ENCODE peak calls at places on chromosomes 16 and 17, in nine cellular contexts. X is aorta, A is right atrium auricular region, G is tibial nerve, J is left ventricle myocardium inferior, P is cardiac muscle cell, T is endothelial cell of umbilical vein, Z is stomach, D is body of pancreas. O is an unnamed sample. For H3K27me3, the result is how much of the 10 kb centered on the place peaks cover.

GRCh38 chr16:15466886-15467781 is 32.7 kb downstream of the BMERB1 start:
- DNase-seq in Z (no peak), P (no peak), T (no peak), J (no peak), X (no peak), G (no peak), A (no peak), D (no peak), O (no peak)

GRCh38 chr17:17028878-17029535 is 13.2 kb upstream of the MPRIP start:
- DNase-seq in G (no peak), Z (no peak), D (no peak), P (no peak), J (no peak), A (no peak), T (no peak), X (no peak), O (no peak)

GRCh38 chr16:88196471-88197400 is 186.0 kb upstream of the ZNF469 start:
- DNase-seq in P (no peak), T (no peak), G (no peak), Z (no peak), A (no peak), D (no peak), X (no peak), J (no peak), O (no peak)

GRCh38 chr17:78924481-78925151 is 571 bp downstream of the TIMP2 start:
- DNase-seq in P (peak), A (no peak), X (peak), G (no peak), Z (no peak), J (no peak), D (no peak), T (no peak), O (peak)

GRCh38 chr17:30824002-30824355 is 513 bp downstream of the CRLF3 start:
- DNase-seq in T (no peak), Z (no peak), J (no peak), D (peak), X (no peak), G (no peak), P (no peak), A (no peak), O (no peak)

GRCh38 chr16:89983550-89983949 is 35.0 kb downstream of the DEF8 start:
- DNase-seq in X (no peak), J (no peak), A (no peak), T (no peak), D (no peak), G (no peak), Z (no peak), P (no peak), O (no peak)

GRCh38 chr16:63289834-63290460 is 1253.7 kb upstream of the CDH8 start:
- DNase-seq in J (no peak), T (peak), P (peak), A (no peak), X (no peak), Z (peak), G (no peak), D (peak), O (peak)

GRCh38 chr17:82184761-82185160 is 27.9 kb downstream of the CCDC57 start:
- DNase-seq in G (no peak), P (no peak), J (no peak), D (no peak), A (no peak), T (no peak), X (no peak), Z (no peak), O (no peak)

GRCh38 chr17:65690626-65691310 is 129.3 kb upstream of the AXIN2 start:
- DNase-seq in J (no peak), D (no peak), G (no peak), P (no peak), X (no peak), Z (no peak), A (no peak), T (no peak), O (no peak)

GRCh38 chr17:42378597-42379594 is 9.3 kb downstream of the STAT3 start:
- DNase-seq in A (no peak), G (no peak), J (no peak), P (no peak), D (no peak), X (no peak), T (peak), Z (no peak), O (no peak)

GRCh38 chr16:12681653-12682052 is 122.0 kb downstream of the CPPED1 start:
- DNase-seq in A (no peak), G (no peak), T (no peak), D (no peak), Z (no peak), X (no peak), J (peak), P (no peak), O (no peak)

GRCh38 chr17:34616148-34616547 is 36.8 kb downstream of the TMEM132E start:
- DNase-seq in T (no peak), G (no peak), X (no peak), A (no peak), D (no peak), J (no peak), P (peak), Z (no peak), O (no peak)

GRCh38 chr16:11032000-11032921 is 87.9 kb downstream of the CLEC16A start:
- DNase-seq in T (no peak), G (no peak), A (no peak), D (no peak), J (no peak), P (no peak), Z (peak), X (no peak), O (no peak)

GRCh38 chr16:79093554-79093967 is 507.0 kb downstream of the MAF start:
- DNase-seq in Z (no peak), X (peak), D (peak), G (no peak), J (no peak), P (no peak), T (no peak), A (no peak), O (no peak)

GRCh38 chr17:69503711-69504110 is 89.2 kb downstream of the MAP2K6 start:
- DNase-seq in J (no peak), G (no peak), P (no peak), D (no peak), X (no peak), T (no peak), A (no peak), Z (no peak), O (no peak)

GRCh38 chr17:65035704-65036103 is 20.8 kb downstream of the GNA13 start:
- DNase-seq in J (no peak), A (no peak), Z (no peak), D (no peak), G (no peak), X (no peak), P (no peak), T (no peak), O (no peak)

GRCh38 chr17:40093580-40094201 is 6.7 kb downstream of the NR1D1 start:
- DNase-seq in J (no peak), Z (no peak), A (no peak), D (no peak), X (no peak), T (no peak), G (no peak), P (no peak), O (peak)

GRCh38 chr16:1981972-1982574 is 804 bp upstream of the NOXO1 start:
- DNase-seq in P (no peak), D (peak), G (no peak), T (no peak), X (no peak), A (no peak), J (no peak), Z (no peak), O (no peak)

GRCh38 chr16:88606146-88606757 is 32.1 kb upstream of the IL17C start:
- DNase-seq in G (no peak), J (no peak), X (no peak), Z (no peak), A (no peak), T (no peak), P (no peak), D (no peak), O (peak)

GRCh38 chr16:31213342-31213741 is 577 bp upstream of the TRIM72 start:
- DNase-seq in G (no peak), T (no peak), P (no peak), X (no peak), J (no peak), D (no peak), A (no peak), Z (no peak), O (no peak)
- H3K27me3 ChIP-seq in G (under half), T (under half), P (half or more), X (under half), J (half or more), D (under half), A (under half), Z (under half), O (under half)

DNA sequence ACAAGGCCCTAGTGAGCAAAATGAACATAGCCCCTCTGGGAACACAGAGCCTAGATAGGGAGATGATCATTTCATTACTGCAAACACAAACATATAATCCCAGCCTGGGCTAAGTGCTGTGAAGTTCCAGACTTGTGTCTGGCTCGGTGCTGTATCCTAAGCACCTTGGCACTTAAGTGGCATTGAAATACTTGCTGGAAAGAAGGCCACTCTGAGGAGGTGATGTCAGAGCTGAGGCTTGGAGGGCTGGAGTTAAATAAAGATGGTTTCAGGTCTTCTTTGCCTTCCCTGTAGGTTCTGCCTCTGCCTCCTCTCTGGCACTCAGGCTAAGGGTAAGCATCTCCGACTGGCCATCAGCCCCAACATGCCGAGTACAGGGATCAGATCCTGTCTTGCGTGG is 2.4 kb upstream of the CACNA1G start:
- DNase-seq in G (no peak), T (no peak), J (no peak), P (no peak), A (no peak), D (no peak), Z (no peak), X (no peak), O (peak)
- H3K27me3 ChIP-seq in G (under half), T (under half), J (half or more), P (under half), A (under half), D (under half), Z (under half), X (under half), O (under half)

GRCh38 chr17:36947922-36948716 is 635 bp upstream of the AATF start:
- DNase-seq in A (no peak), D (no peak), J (no peak), Z (no peak), P (no peak), G (no peak), X (no peak), T (no peak), O (no peak)
- H3K27me3 ChIP-seq in A (under half), D (under half), J (under half), Z (under half), P (under half), G (under half), X (under half), T (under half), O (under half)

GRCh38 chr16:23026777-23027362 is 122.4 kb downstream of the USP31 start:
- DNase-seq in G (no peak), D (no peak), P (peak), X (no peak), T (peak), J (no peak), Z (no peak), A (no peak), O (no peak)

GRCh38 chr16:23024044-23024443 is 125.2 kb downstream of the USP31 start:
- DNase-seq in A (no peak), J (no peak), T (no peak), G (no peak), D (no peak), P (no peak), Z (no peak), X (no peak), O (no peak)

GRCh38 chr16:23027386-23027785 is 121.9 kb downstream of the USP31 start:
- DNase-seq in J (no peak), D (no peak), G (no peak), P (no peak), X (no peak), T (no peak), A (no peak), Z (no peak), O (no peak)

GRCh38 chr16:23030001-23030400 is 119.3 kb downstream of the USP31 start:
- DNase-seq in T (no peak), J (no peak), D (no peak), X (no peak), Z (no peak), A (no peak), P (no peak), G (no peak), O (no peak)

GRCh38 chr16:23025692-23026305 is 123.5 kb downstream of the USP31 start:
- DNase-seq in A (no peak), X (no peak), P (no peak), T (no peak), J (no peak), G (no peak), Z (no peak), D (no peak), O (no peak)
- H3K27me3 ChIP-seq in A (under half), X (under half), P (under half), T (under half), J (half or more), G (under half), Z (under half), D (under half), O (under half)

GRCh38 chr17:76076765-76077581 is 2.0 kb upstream of the ZACN start:
- DNase-seq in P (no peak), X (no peak), J (no peak), T (no peak), D (no peak), A (no peak), Z (no peak), G (no peak), O (no peak)

GRCh38 chr17:76077582-76078110 is 1.3 kb upstream of the ZACN start:
- DNase-seq in X (no peak), P (no peak), G (no peak), T (no peak), D (peak), A (no peak), Z (no peak), J (no peak), O (peak)

GRCh38 chr17:76074390-76075363 is at the start of gene GALR2:
- DNase-seq in Z (no peak), D (no peak), G (no peak), X (no peak), J (no peak), T (no peak), A (no peak), P (peak), O (no peak)

GRCh38 chr17:76076100-76076764 is 1.7 kb downstream of the GALR2 start:
- DNase-seq in G (no peak), J (no peak), D (no peak), T (no peak), X (no peak), Z (no peak), P (no peak), A (no peak), O (no peak)

DNA sequence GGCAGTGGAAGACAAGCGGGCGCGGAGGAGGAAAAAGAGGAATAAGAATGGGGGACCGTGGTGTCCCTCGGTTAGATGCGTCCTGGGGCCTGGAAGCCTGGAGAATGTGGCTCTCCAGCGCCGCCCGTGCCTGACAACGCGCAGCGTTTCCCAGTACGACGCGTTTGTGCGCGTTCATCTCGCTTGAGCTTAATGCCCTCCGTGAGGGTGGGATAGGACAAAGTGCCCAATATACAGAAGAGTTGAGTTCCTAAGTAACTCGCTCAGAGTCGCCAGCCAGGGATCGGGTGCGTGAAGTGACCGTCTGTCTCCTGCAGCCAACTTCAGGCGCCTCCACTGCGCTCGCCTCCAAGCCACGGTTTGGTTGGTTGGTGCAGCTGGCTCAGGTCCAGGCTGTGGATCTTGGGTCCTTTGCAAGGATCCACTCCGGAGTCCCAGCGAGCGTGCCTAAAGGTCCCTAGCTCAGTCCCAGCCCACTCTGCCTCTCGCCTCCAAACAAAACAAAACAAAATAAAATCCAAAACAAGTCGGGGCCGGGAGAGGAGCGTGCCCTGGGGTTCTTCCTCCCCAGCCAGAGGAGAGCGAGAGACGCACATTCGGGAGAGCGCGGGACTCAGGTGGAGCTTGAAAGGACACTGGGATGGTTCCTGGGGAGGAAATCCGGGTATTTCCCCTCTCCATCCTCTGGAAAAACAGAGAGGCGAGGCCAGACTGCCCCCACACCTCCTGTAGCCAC is 951 bp downstream of the GALR2 start:
- DNase-seq in T (no peak), G (no peak), Z (no peak), A (no peak), X (no peak), P (peak), D (no peak), J (no peak), O (peak)
- H3K27me3 ChIP-seq in T (half or more), G (half or more), Z (half or more), A (under half), X (under half), P (half or more), D (under half), J (half or more), O (under half)

DNA sequence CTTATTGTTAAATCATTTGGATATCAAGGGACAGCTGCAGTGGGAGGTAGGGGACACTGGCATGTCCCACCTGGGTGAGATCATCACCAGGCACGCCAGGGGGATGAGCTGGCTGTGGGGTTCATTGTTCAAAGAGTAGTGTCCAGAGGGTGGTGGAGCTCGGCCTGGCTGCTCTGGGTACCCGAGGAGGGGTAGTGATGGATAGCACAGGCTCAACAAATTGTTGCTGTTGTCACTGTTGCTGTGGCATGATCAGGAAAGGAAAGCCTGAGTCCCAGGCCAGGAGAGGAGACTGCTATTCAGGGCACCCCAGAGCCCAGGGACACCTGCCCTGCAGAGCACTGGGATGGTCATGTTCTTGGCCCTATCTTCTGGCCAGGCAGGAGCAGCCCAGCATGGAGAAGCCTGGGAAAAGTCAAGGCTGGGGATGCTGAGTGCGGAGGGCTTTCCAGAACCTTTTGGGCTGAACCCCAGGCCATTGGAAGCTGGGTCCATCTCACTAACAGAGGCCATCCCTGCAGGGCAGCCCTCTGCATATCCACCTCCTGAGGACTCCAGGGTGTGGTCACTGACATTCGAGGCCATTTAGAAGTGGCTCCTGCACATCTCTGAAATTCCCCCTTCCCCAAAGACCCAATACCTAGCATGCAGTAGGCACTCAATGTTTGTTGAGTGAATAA is 12.1 kb downstream of the BEAN1 start:
- DNase-seq in P (no peak), J (no peak), Z (no peak), T (no peak), D (no peak), G (no peak), X (no peak), A (no peak), O (no peak)
- H3K27me3 ChIP-seq in P (under half), J (under half), Z (under half), T (under half), D (under half), G (under half), X (under half), A (under half), O (under half)